ENCODE peak calls at places on chromosomes 5 and 9, in six cellular contexts. P is fibroblast of lung, V is IMR-90, W is trophoblast cell, J is GM23248, L is mammary epithelial cell. Q is an unnamed sample.

GRCh38 chr5:143887901-143888648 is 76.1 kb downstream of the HMHB1 start:
- DNase-seq in P (peak; percentile 90), V (peak; percentile 75), W (no peak), J (peak; percentile 91), L (no peak), Q (peak; percentile 86)

GRCh38 chr5:180470966-180471582 is 23.1 kb upstream of the CNOT6 start:
- DNase-seq in P (peak; percentile 42), V (peak; percentile 59), W (peak; percentile 27), J (peak; percentile 68), L (peak; percentile 12), Q (peak; percentile 27)

GRCh38 chr9:26637101-26637500 is 255.5 kb downstream of the CAAP1 start:
- DNase-seq in P (no peak), V (no peak), W (no peak), J (no peak), L (no peak), Q (no peak)

GRCh38 chr5:76521240-76521758 is 101.9 kb downstream of the F2RL2 start:
- DNase-seq in P (peak; percentile 95), V (peak; percentile 26), W (peak; percentile 15), J (peak; percentile 77), L (peak; percentile 41), Q (peak; percentile 94)

GRCh38 chr9:532707-533106 is 308.8 kb upstream of the DMRT1 start:
- DNase-seq in P (no peak), V (no peak), W (no peak), J (no peak), L (no peak), Q (no peak)

GRCh38 chr5:79707535-79707934 is 17.9 kb downstream of the CMYA5 start:
- DNase-seq in P (no peak), V (no peak), W (no peak), J (no peak), L (no peak), Q (no peak)

GRCh38 chr5:146336197-146336596 is 2.4 kb upstream of the POU4F3 start:
- DNase-seq in P (no peak), V (no peak), W (no peak), J (no peak), L (no peak), Q (no peak)

GRCh38 chr5:161857358-161857757 is 9.4 kb downstream of the GABRA1 start:
- DNase-seq in P (no peak), V (no peak), W (no peak), J (no peak), L (no peak), Q (no peak)

GRCh38 chr5:83839788-83840187 is 119.1 kb upstream of the HAPLN1 start:
- DNase-seq in P (no peak), V (no peak), W (no peak), J (no peak), L (no peak), Q (no peak)

GRCh38 chr5:88190106-88190834 is 78.4 kb downstream of the TMEM161B start:
- DNase-seq in P (no peak), V (no peak), W (peak; percentile 66), J (no peak), L (no peak), Q (no peak)

GRCh38 chr5:132473019-132473531 is 17.5 kb downstream of the IRF1 start:
- DNase-seq in P (no peak), V (no peak), W (peak; percentile 6), J (no peak), L (no peak), Q (no peak)

GRCh38 chr9:131008909-131009618 is at the start of gene LAMC3:
- DNase-seq in P (no peak), V (no peak), W (no peak), J (peak; percentile 60), L (no peak), Q (no peak)

GRCh38 chr5:14308384-14309154 is 165.4 kb downstream of the TRIO start:
- DNase-seq in P (no peak), V (no peak), W (no peak), J (no peak), L (no peak), Q (no peak)

GRCh38 chr5:35367534-35367933 is 137.2 kb upstream of the PRLR start:
- DNase-seq in P (no peak), V (no peak), W (no peak), J (no peak), L (no peak), Q (no peak)

GRCh38 chr9:100020121-100020780 is 78.5 kb downstream of the ERP44 start:
- DNase-seq in P (peak; percentile 79), V (peak; percentile 65), W (no peak), J (peak; percentile 67), L (no peak), Q (peak; percentile 77)

GRCh38 chr9:123620258-123620657 is 264.3 kb downstream of the CRB2 start:
- DNase-seq in P (no peak), V (peak; percentile 8), W (no peak), J (peak; percentile 24), L (no peak), Q (no peak)

GRCh38 chr5:11851402-11851801 is 52.8 kb downstream of the CTNND2 start:
- DNase-seq in P (peak; percentile 87), V (no peak), W (peak; percentile 87), J (no peak), L (no peak), Q (peak; percentile 86)

GRCh38 chr9:6944093-6944551 is 186.3 kb downstream of the KDM4C start:
- DNase-seq in P (peak; percentile 88), V (peak; percentile 82), W (no peak), J (peak; percentile 72), L (peak; percentile 50), Q (peak; percentile 86)

GRCh38 chr5:15687401-15687800 is 187.4 kb downstream of the FBXL7 start:
- DNase-seq in P (no peak), V (no peak), W (no peak), J (no peak), L (no peak), Q (no peak)

GRCh38 chr9:96382839-96383164 is 709 bp downstream of the SLC35D2 start:
- DNase-seq in P (no peak), V (no peak), W (no peak), J (no peak), L (no peak), Q (no peak)
- H2AFZ ChIP-seq in P (peak overlapping the region; percentile 72), V (peak overlapping the region; percentile 90), W (peak overlapping the region; percentile 56), J (peak overlapping the region; percentile 94), L (peak overlapping the region; percentile 87), Q (peak overlapping the region; percentile 58)

GRCh38 chr5:147878066-147878748 is at the start of gene SCGB3A2:
- DNase-seq in P (no peak), V (no peak), W (no peak), J (no peak), L (no peak), Q (no peak)
- H3K9ac ChIP-seq in P (no peak within 1 kb of the TSS), V (no peak within 1 kb of the TSS), W (no peak within 1 kb of the TSS), J (no peak within 1 kb of the TSS), L (no peak within 1 kb of the TSS), Q (no peak within 1 kb of the TSS)

GRCh38 chr9:16832101-16832500 is 38.4 kb downstream of the BNC2 start:
- DNase-seq in P (no peak), V (no peak), W (no peak), J (no peak), L (no peak), Q (no peak)

GRCh38 chr9:16834817-16835216 is 35.7 kb downstream of the BNC2 start:
- DNase-seq in P (no peak), V (no peak), W (no peak), J (no peak), L (no peak), Q (no peak)

GRCh38 chr9:16833285-16833684 is 37.2 kb downstream of the BNC2 start:
- DNase-seq in P (no peak), V (no peak), W (no peak), J (no peak), L (no peak), Q (no peak)

GRCh38 chr9:16828335-16829281 is 41.9 kb downstream of the BNC2 start:
- DNase-seq in P (peak; percentile 70), V (peak; percentile 78), W (peak; percentile 63), J (peak; percentile 65), L (no peak), Q (peak; percentile 59)

DNA sequence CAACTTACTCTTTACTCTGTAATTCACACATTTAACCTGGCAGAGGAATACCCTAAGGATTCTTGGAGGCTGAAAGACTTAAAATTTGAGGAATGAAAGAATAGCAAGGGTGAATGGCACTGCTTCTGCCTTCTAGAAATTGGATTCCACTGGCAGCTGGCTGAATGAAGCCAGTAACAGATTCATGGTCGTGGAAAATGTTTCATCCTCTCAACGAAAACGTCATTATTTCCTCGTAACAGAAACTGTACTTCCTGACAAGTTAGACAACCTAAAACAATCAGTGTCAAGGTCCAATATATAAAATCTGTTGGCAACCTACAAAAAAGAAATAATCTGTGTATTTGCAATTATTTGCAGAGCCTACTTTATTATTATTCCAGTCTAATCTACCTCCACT is 39.7 kb downstream of the BNC2 start:
- DNase-seq in P (no peak), V (no peak), W (no peak), J (peak; percentile 45), L (no peak), Q (no peak)
- H2AFZ ChIP-seq in P (no peak overlapping the region), V (no peak overlapping the region), W (no peak overlapping the region), J (peak overlapping the region; percentile 52), L (no peak overlapping the region), Q (no peak overlapping the region)

GRCh38 chr9:133960568-133961129 is 31.5 kb downstream of the VAV2 start:
- DNase-seq in P (no peak), V (no peak), W (no peak), J (peak; percentile 46), L (no peak), Q (no peak)

GRCh38 chr9:133959966-133960567 is 32.1 kb downstream of the VAV2 start:
- DNase-seq in P (no peak), V (no peak), W (no peak), J (no peak), L (no peak), Q (no peak)

GRCh38 chr9:133962341-133962740 is 29.8 kb downstream of the VAV2 start:
- DNase-seq in P (no peak), V (no peak), W (no peak), J (no peak), L (no peak), Q (no peak)

GRCh38 chr9:133963166-133963565 is 29.0 kb downstream of the VAV2 start:
- DNase-seq in P (no peak), V (no peak), W (no peak), J (no peak), L (no peak), Q (no peak)

GRCh38 chr9:133961226-133962165 is 30.6 kb downstream of the VAV2 start:
- DNase-seq in P (no peak), V (no peak), W (no peak), J (no peak), L (no peak), Q (no peak)
- H3K9ac ChIP-seq in P (no peak overlapping the region), V (no peak overlapping the region), W (no peak overlapping the region), J (no peak overlapping the region), L (no peak overlapping the region), Q (no peak overlapping the region)

GRCh38 chr5:136722581-136722980 is 357.2 kb upstream of the TRPC7 start:
- DNase-seq in P (no peak), V (no peak), W (peak; percentile 35), J (no peak), L (no peak), Q (no peak)
- H2AFZ ChIP-seq in P (no peak overlapping the region), V (no peak overlapping the region), W (no peak overlapping the region), J (no peak overlapping the region), L (no peak overlapping the region), Q (no peak overlapping the region)

GRCh38 chr9:2771661-2772060 is 54.4 kb downstream of the KCNV2 start:
- DNase-seq in P (peak; percentile 14), V (peak; percentile 53), W (no peak), J (peak; percentile 71), L (no peak), Q (no peak)
- H3K9ac ChIP-seq in P (no peak overlapping the region), V (no peak overlapping the region), W (no peak overlapping the region), J (no peak overlapping the region), L (no peak overlapping the region), Q (no peak overlapping the region)

GRCh38 chr5:69404659-69405330 is 10.1 kb upstream of the MARVELD2 start:
- DNase-seq in P (peak; percentile 7), V (no peak), W (no peak), J (no peak), L (no peak), Q (peak; percentile 4)
- H2AFZ ChIP-seq in P (no peak overlapping the region), V (no peak overlapping the region), W (no peak overlapping the region), J (no peak overlapping the region), L (no peak overlapping the region), Q (no peak overlapping the region)

Q was measured in astrocyte.